ENCODE peak calls at places on chromosomes 3 and 15, in nine cellular contexts. Y, G, S, K, W, I, P, T and C are unnamed samples.

GRCh38 chr15:93121994-93122910 is 33.2 kb upstream of the RGMA start:
- DNase-seq in T (no peak), I (peak), Y (no peak), G (no peak), S (no peak), K (no peak), W (no peak), P (no peak), C (no peak)

GRCh38 chr15:92365079-92365478 is 28.6 kb upstream of the ST8SIA2 start:
- DNase-seq in T (no peak), P (no peak), G (no peak), I (no peak), Y (no peak), S (no peak), W (peak), K (no peak), C (no peak)

GRCh38 chr3:100482181-100482580 is 10.2 kb upstream of the TMEM45A start:
- DNase-seq in I (no peak), Y (no peak), T (no peak), P (no peak), S (no peak), K (no peak), W (no peak), G (no peak), C (no peak)

GRCh38 chr3:110743202-110743601 is 328.4 kb upstream of the NECTIN3 start:
- DNase-seq in W (peak), S (no peak), K (no peak), G (no peak), T (no peak), I (no peak), Y (no peak), P (no peak), C (no peak)

GRCh38 chr3:187958432-187959003 is 195.4 kb upstream of the LPP start:
- DNase-seq in Y (no peak), K (no peak), G (no peak), W (no peak), P (no peak), I (no peak), T (no peak), S (no peak), C (no peak)

GRCh38 chr3:40363681-40364080 is 23.3 kb upstream of the ENTPD3 start:
- DNase-seq in Y (no peak), K (no peak), W (no peak), G (no peak), T (no peak), P (no peak), S (no peak), I (no peak), C (no peak)

GRCh38 chr3:197317250-197317963 is 19.0 kb upstream of the DLG1 start:
- DNase-seq in P (no peak), T (no peak), W (no peak), K (no peak), G (peak), S (peak), Y (no peak), I (no peak), C (no peak)

GRCh38 chr3:183254816-183255730 is 2.0 kb downstream of the B3GNT5 start:
- DNase-seq in Y (no peak), P (no peak), I (no peak), K (no peak), S (no peak), W (no peak), T (no peak), G (no peak), C (no peak)

GRCh38 chr15:23565395-23566069 is at the start of gene MKRN3:
- DNase-seq in P (no peak), Y (peak), I (no peak), T (no peak), K (no peak), G (no peak), W (no peak), S (no peak), C (peak)

GRCh38 chr3:112814256-112814655 is 32.4 kb downstream of the CD200R1L start:
- DNase-seq in K (no peak), Y (no peak), I (no peak), T (no peak), W (no peak), P (no peak), S (peak), G (peak), C (no peak)

GRCh38 chr3:39208463-39209055 is 16.2 kb upstream of the XIRP1 start:
- DNase-seq in I (peak), Y (no peak), W (peak), S (peak), T (peak), K (peak), G (no peak), P (no peak), C (peak)

GRCh38 chr3:126398423-126399347 is 4.0 kb downstream of the CFAP100 start:
- DNase-seq in G (no peak), P (no peak), K (no peak), T (no peak), I (no peak), W (no peak), Y (no peak), S (no peak), C (no peak)

GRCh38 chr3:14905055-14905657 is 42.2 kb upstream of the NR2C2 start:
- DNase-seq in K (no peak), S (no peak), G (no peak), T (no peak), P (no peak), Y (no peak), I (no peak), W (no peak), C (no peak)

GRCh38 chr15:37046876-37047614 is 53.3 kb downstream of the MEIS2 start:
- DNase-seq in K (no peak), W (no peak), Y (no peak), S (no peak), G (peak), P (no peak), I (no peak), T (no peak), C (no peak)

GRCh38 chr15:74259821-74260502 is 23.8 kb downstream of the CCDC33 start:
- DNase-seq in W (no peak), T (no peak), G (no peak), K (no peak), P (no peak), I (no peak), Y (no peak), S (no peak), C (no peak)

GRCh38 chr3:186511245-186511644 is 32.9 kb downstream of the CRYGS start:
- DNase-seq in Y (no peak), P (no peak), S (no peak), K (peak), I (no peak), W (no peak), G (no peak), T (no peak), C (no peak)

GRCh38 chr15:65638681-65639089 is 16.9 kb downstream of the SLC24A1 start:
- DNase-seq in I (no peak), K (peak), T (no peak), G (peak), P (no peak), W (no peak), S (peak), Y (no peak), C (peak)

GRCh38 chr3:134325722-134326121 is 48.5 kb downstream of the AMOTL2 start:
- DNase-seq in K (no peak), Y (no peak), G (no peak), W (no peak), S (no peak), I (no peak), P (no peak), T (no peak), C (no peak)

GRCh38 chr3:150362515-150363302 is 45.4 kb upstream of the TSC22D2 start:
- DNase-seq in P (no peak), K (no peak), S (no peak), I (no peak), Y (no peak), T (no peak), W (no peak), G (no peak), C (no peak)

GRCh38 chr3:152175576-152175883 is 93.2 kb upstream of the MBNL1 start:
- DNase-seq in Y (no peak), K (no peak), G (peak), T (no peak), I (no peak), P (no peak), S (peak), W (peak), C (no peak)

GRCh38 chr3:174168026-174168425 is 691.1 kb upstream of the NAALADL2 start:
- DNase-seq in S (no peak), I (no peak), Y (no peak), T (no peak), W (no peak), K (no peak), G (no peak), P (no peak), C (no peak)

GRCh38 chr15:20358066-20358780 is 183.4 kb downstream of the GOLGA6L6 start:
- DNase-seq in P (no peak), Y (peak), K (peak), T (peak), W (no peak), I (no peak), S (no peak), G (no peak), C (no peak)

GRCh38 chr15:55914446-55914845 is 79.0 kb downstream of the NEDD4 start:
- DNase-seq in K (no peak), S (no peak), W (no peak), T (no peak), G (no peak), I (no peak), P (no peak), Y (no peak), C (no peak)

GRCh38 chr3:141365206-141365605 is 3.1 kb upstream of the ZBTB38 start:
- DNase-seq in G (no peak), P (no peak), Y (no peak), W (no peak), K (no peak), S (no peak), I (no peak), T (no peak), C (no peak)

GRCh38 chr3:185200639-185201038 is 47.8 kb upstream of the C3orf70 start:
- DNase-seq in I (no peak), T (no peak), K (no peak), S (no peak), G (no peak), Y (no peak), P (no peak), W (no peak), C (no peak)

GRCh38 chr3:98914210-98915080 is 12.9 kb upstream of the DCBLD2 start:
- DNase-seq in G (no peak), K (no peak), Y (no peak), W (no peak), I (no peak), T (no peak), P (no peak), S (no peak), C (no peak)

GRCh38 chr3:188950832-188951489 is 220.8 kb upstream of the TPRG1 start:
- DNase-seq in K (no peak), T (peak), S (peak), Y (no peak), P (peak), I (peak), W (peak), G (peak), C (no peak)

GRCh38 chr3:12751548-12751947 is 7.5 kb downstream of the TMEM40 start:
- DNase-seq in Y (no peak), S (no peak), P (no peak), T (no peak), I (no peak), K (no peak), G (no peak), W (no peak), C (no peak)

GRCh38 chr15:101052681-101053121 is 133.5 kb downstream of the LRRK1 start:
- DNase-seq in W (no peak), P (peak), T (no peak), Y (peak), I (no peak), K (no peak), G (no peak), S (no peak), C (no peak)

GRCh38 chr3:183193762-183194701 is 31.5 kb upstream of the LAMP3 start:
- DNase-seq in W (no peak), I (no peak), Y (no peak), S (no peak), K (no peak), T (no peak), G (peak), P (no peak), C (no peak)

GRCh38 chr15:43527802-43528541 is 10.6 kb downstream of the MAP1A start:
- DNase-seq in W (no peak), Y (no peak), P (no peak), I (no peak), T (no peak), S (no peak), G (no peak), K (no peak), C (no peak)

GRCh38 chr15:33204087-33204486 is 9.6 kb upstream of the FMN1 start:
- DNase-seq in W (no peak), S (no peak), K (no peak), T (no peak), I (no peak), G (no peak), Y (no peak), P (no peak), C (no peak)

GRCh38 chr15:52778457-52778856 is 11.7 kb downstream of the ONECUT1 start:
- DNase-seq in Y (no peak), W (no peak), I (no peak), P (no peak), G (no peak), S (no peak), K (no peak), T (no peak), C (no peak)

GRCh38 chr3:106257172-106257571 is 388.4 kb upstream of the CBLB start:
- DNase-seq in S (no peak), I (no peak), K (no peak), W (no peak), P (no peak), Y (no peak), G (no peak), T (no peak), C (no peak)

GRCh38 chr3:104359546-104359945 is 1007.2 kb upstream of the ALCAM start:
- DNase-seq in W (peak), T (no peak), I (no peak), K (no peak), P (no peak), S (peak), G (peak), Y (no peak), C (no peak)

GRCh38 chr3:16494906-16495580 is 18.5 kb downstream of the RFTN1 start:
- DNase-seq in T (no peak), P (no peak), Y (no peak), G (peak), I (no peak), S (no peak), K (no peak), W (no peak), C (no peak)

GRCh38 chr3:111609700-111610099 is 14.6 kb upstream of the ZBED2 start:
- DNase-seq in K (no peak), G (no peak), S (no peak), W (no peak), P (no peak), I (no peak), Y (no peak), T (no peak), C (no peak)

GRCh38 chr3:139319428-139320402 is 24.1 kb upstream of the MRPS22 start:
- DNase-seq in G (no peak), T (no peak), S (no peak), Y (no peak), K (no peak), W (no peak), I (no peak), P (no peak), C (peak)
- TF ChIP-seq CTCF in G (peak), T (peak), S (peak), Y (no peak), K (peak), W (peak), I (peak), P (no peak), C (peak)

DNA sequence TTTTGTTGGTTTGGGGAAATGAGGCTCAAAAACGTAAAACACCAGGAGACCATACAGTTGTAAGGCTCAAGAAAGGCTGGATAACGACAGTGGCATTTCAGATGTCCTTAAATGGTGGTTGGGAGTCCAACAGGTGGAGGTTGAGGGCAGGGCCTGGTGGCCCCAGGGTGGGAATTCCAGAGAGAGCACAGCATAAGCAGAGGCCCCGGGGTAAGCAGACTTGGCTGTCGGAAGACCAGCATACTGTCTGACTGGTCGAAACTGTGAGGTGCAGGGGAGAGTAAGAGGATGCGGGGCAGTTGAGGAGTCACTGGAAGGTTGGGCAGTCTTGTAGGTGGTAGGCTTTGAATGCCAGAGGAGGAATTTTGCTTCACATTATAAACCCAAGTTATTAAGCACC is 48.3 kb downstream of the SRP14 start:
- DNase-seq in K (no peak), S (no peak), G (no peak), P (no peak), I (no peak), Y (no peak), W (no peak), T (no peak), C (no peak)
- TF ChIP-seq CTCF in K (no peak), S (no peak), G (no peak), P (no peak), I (no peak), Y (no peak), W (no peak), T (no peak), C (no peak)

GRCh38 chr3:107894998-107895397 is 195.8 kb downstream of the CD47 start:
- DNase-seq in P (no peak), W (no peak), G (no peak), Y (no peak), S (no peak), K (no peak), I (no peak), T (no peak), C (no peak)
- TF ChIP-seq CTCF in P (no peak), W (no peak), G (no peak), Y (no peak), S (no peak), K (no peak), I (no peak), T (no peak), C (no peak)

GRCh38 chr3:161371441-161372320 is at the start of gene SPTSSB:
- DNase-seq in Y (peak), W (peak), P (no peak), K (peak), I (peak), T (peak), G (no peak), S (no peak), C (peak)
- TF ChIP-seq CTCF in Y (no peak), W (peak), P (no peak), K (no peak), I (no peak), T (no peak), G (peak), S (peak), C (peak)

DNA sequence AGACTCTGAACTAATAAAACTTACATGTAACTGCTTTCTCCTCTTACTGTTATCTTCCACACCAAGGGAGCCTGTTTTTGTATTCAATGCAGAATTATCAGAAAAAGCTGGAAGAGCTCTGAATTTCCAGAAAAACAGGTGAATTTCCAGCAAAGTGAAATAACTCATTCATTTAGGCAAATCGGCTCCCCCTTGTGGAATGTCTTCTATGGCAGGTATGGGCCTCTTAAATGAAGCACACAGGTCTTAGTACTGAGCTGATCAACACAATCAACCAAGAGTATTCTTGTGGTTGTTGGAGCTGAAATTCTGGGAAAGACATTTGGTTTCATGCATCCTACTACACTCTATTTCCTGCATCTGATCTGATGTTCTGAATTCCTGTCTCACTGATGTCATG is 31.0 kb upstream of the PTPRG start:
- DNase-seq in T (no peak), S (no peak), Y (no peak), P (no peak), G (no peak), K (no peak), W (peak), I (no peak), C (no peak)
- TF ChIP-seq CTCF in T (peak), S (peak), Y (peak), P (no peak), G (peak), K (peak), W (peak), I (peak), C (peak)

GRCh38 chr3:169527539-169527938 is 136.0 kb downstream of the MECOM start:
- DNase-seq in G (no peak), Y (no peak), P (no peak), I (no peak), K (no peak), S (no peak), W (no peak), T (no peak), C (no peak)

GRCh38 chr3:169526246-169526645 is 137.3 kb downstream of the MECOM start:
- DNase-seq in P (no peak), I (no peak), S (no peak), W (peak), T (no peak), Y (no peak), G (no peak), K (no peak), C (no peak)

GRCh38 chr3:169528289-169528688 is 135.2 kb downstream of the MECOM start:
- DNase-seq in P (no peak), T (no peak), Y (no peak), S (no peak), G (no peak), K (no peak), I (no peak), W (no peak), C (no peak)

GRCh38 chr3:169524131-169524530 is 139.4 kb downstream of the MECOM start:
- DNase-seq in S (no peak), I (no peak), W (no peak), Y (no peak), K (no peak), G (no peak), P (no peak), T (no peak), C (no peak)

GRCh38 chr3:169529013-169529412 is 134.5 kb downstream of the MECOM start:
- DNase-seq in K (no peak), Y (no peak), P (no peak), S (no peak), I (no peak), G (no peak), W (no peak), T (no peak), C (no peak)
- TF ChIP-seq CTCF in K (no peak), Y (no peak), P (no peak), S (no peak), I (no peak), G (no peak), W (no peak), T (no peak), C (no peak)

DNA sequence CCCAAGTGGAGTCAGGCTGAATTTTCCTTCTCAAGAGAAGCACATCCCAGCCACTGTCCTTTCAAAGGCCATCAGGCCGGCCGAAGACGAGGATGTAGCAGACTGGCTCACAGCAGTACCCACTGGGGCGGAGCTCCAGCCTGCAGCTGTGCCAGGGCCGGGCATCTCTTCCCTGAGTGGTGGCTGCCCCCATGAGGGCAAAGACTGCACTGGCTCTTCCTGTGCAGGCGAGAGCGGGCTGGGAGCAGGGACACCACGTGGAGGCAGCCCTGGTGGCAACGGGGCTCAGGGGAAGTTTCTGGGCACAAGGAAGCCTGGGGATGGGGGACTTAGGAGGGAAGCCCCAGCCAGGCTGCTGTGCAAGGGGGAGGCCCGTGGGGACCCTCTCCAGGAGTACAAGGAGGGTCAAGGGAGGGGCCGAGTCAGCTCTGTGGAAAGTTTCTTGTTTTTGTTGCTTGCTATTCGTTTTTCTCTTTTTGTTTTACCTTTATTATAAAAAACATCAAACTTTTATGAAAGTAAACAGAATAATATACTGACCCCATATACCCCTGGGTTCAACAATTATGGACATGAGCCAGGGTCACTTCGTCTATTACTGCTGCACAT is 66.1 kb downstream of the RPN1 start:
- DNase-seq in P (no peak), S (peak), T (peak), W (peak), G (no peak), Y (peak), K (no peak), I (peak), C (peak)
- TF ChIP-seq CTCF in P (peak), S (peak), T (peak), W (peak), G (peak), Y (peak), K (peak), I (peak), C (peak)